ENCODE peak calls at places on chromosomes 16 and 17, in seven cellular contexts. X, H, V, L, Y, B and T are unnamed samples.

GRCh38 chr16:19095699-19096098 is 18.1 kb upstream of the ITPRIPL2 start:
- DNase-seq in Y (no peak), H (no peak), L (no peak), B (no peak), V (no peak), X (no peak), T (no peak)

GRCh38 chr17:45983614-45984310 is 15.3 kb upstream of the STH start:
- DNase-seq in B (no peak), L (no peak), X (no peak), V (no peak), H (no peak), Y (no peak), T (no peak)

GRCh38 chr17:66348605-66349165 is 46.3 kb downstream of the PRKCA start:
- DNase-seq in Y (no peak), H (peak), X (peak), L (peak), V (no peak), B (no peak), T (no peak)

GRCh38 chr16:3882531-3882930 is 2.0 kb upstream of the CREBBP start:
- DNase-seq in Y (no peak), L (no peak), B (no peak), X (no peak), V (no peak), H (no peak), T (no peak)

GRCh38 chr17:74165811-74166365 is 37.6 kb upstream of the RPL38 start:
- DNase-seq in B (no peak), Y (no peak), X (no peak), H (no peak), V (no peak), L (no peak), T (no peak)

GRCh38 chr17:3818786-3819185 is 17.8 kb upstream of the ITGAE start:
- DNase-seq in Y (no peak), H (peak), V (no peak), L (no peak), B (no peak), X (no peak), T (no peak)

GRCh38 chr17:73727941-73728340 is 83.7 kb upstream of the SDK2 start:
- DNase-seq in V (no peak), Y (no peak), X (no peak), H (no peak), L (no peak), B (no peak), T (no peak)

GRCh38 chr17:81928497-81929252 is 1.1 kb upstream of the MAFG start:
- DNase-seq in L (peak), H (no peak), B (no peak), Y (no peak), V (no peak), X (no peak), T (no peak)

GRCh38 chr16:76114681-76115080 is 162.5 kb upstream of the CNTNAP4 start:
- DNase-seq in Y (no peak), L (no peak), B (no peak), H (no peak), V (no peak), X (no peak), T (no peak)

GRCh38 chr16:23031508-23032098 is 117.6 kb downstream of the USP31 start:
- DNase-seq in V (no peak), Y (no peak), H (no peak), X (no peak), B (no peak), L (no peak), T (no peak)

GRCh38 chr17:46949291-46950174 is 26.6 kb downstream of the GOSR2 start:
- DNase-seq in L (no peak), X (no peak), V (no peak), H (no peak), Y (no peak), B (no peak), T (no peak)

GRCh38 chr16:57899771-57900661 is 70.9 kb downstream of the CNGB1 start:
- DNase-seq in Y (peak), B (no peak), L (peak), H (peak), X (peak), V (no peak), T (peak)

GRCh38 chr17:76199466-76199865 is 40.8 kb downstream of the RNF157 start:
- DNase-seq in V (no peak), Y (no peak), B (no peak), H (no peak), X (no peak), L (no peak), T (no peak)

GRCh38 chr17:45162022-45162687 is 480 bp downstream of the HEXIM2 start:
- DNase-seq in V (no peak), Y (no peak), X (no peak), L (no peak), H (no peak), B (no peak), T (no peak)

GRCh38 chr16:19382084-19382801 is 35.4 kb upstream of the TMC5 start:
- DNase-seq in L (peak), X (no peak), Y (no peak), V (no peak), H (peak), B (no peak), T (no peak)

GRCh38 chr17:5211458-5211857 is 19.8 kb upstream of the ZNF594 start:
- DNase-seq in L (no peak), B (no peak), X (no peak), Y (no peak), V (no peak), H (no peak), T (no peak)

GRCh38 chr17:76458580-76459490 is 5.9 kb upstream of the UBE2O start:
- DNase-seq in B (peak), L (peak), Y (peak), V (no peak), H (peak), X (peak), T (no peak)

GRCh38 chr17:8887834-8888703 is 20.6 kb upstream of the PIK3R6 start:
- DNase-seq in B (no peak), X (peak), Y (no peak), H (peak), L (peak), V (no peak), T (no peak)

GRCh38 chr16:2473999-2474876 is 689 bp upstream of the TBC1D24 start:
- DNase-seq in B (no peak), Y (peak), L (peak), V (no peak), X (peak), H (no peak), T (peak)

GRCh38 chr16:53974484-53975115 is 270.6 kb downstream of the FTO start:
- DNase-seq in B (no peak), L (no peak), V (no peak), H (no peak), Y (no peak), X (no peak), T (no peak)

DNA sequence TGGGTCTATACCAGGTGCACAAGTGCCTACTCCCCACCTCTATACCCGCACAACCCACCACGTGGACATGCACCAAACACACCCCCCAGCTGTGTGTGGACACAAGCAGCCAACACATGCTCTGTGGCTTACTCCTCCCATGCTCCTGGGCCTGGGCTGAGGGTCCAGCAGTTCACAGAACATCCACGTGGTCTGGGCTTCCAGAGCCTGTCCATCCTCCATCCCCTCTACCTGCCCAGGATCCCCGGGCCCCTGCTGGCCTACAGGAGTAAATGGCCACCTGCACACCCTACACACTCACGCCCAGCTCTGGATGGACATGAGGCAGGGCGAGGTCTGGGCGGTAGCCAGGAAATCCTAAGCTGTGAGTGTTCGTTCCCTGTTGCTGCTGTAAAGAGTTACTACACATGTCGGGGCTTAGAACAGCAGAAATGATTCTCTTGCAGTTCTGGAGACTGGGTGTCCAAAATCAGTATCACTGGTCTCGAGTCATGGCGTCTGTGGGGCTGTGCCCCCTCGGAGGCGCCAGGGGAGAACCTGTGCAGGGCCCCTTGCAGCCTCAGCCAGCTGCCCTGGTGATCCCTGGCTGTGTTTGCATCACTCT is 15.0 kb upstream of the RAI1 start:
- DNase-seq in H (peak), X (no peak), V (no peak), Y (no peak), L (no peak), B (no peak), T (no peak)
- TF ChIP-seq TAF1 in H (no peak), X (no peak), V (no peak), Y (no peak), L (no peak), B (no peak), T (no peak)

GRCh38 chr16:69131749-69132423 is 502 bp downstream of the CHTF8 start:
- DNase-seq in X (peak), L (peak), H (peak), V (peak), B (no peak), Y (peak), T (peak)
- TF ChIP-seq TAF1 in X (peak), L (peak), H (peak), V (no peak), B (no peak), Y (peak), T (no peak)

DNA sequence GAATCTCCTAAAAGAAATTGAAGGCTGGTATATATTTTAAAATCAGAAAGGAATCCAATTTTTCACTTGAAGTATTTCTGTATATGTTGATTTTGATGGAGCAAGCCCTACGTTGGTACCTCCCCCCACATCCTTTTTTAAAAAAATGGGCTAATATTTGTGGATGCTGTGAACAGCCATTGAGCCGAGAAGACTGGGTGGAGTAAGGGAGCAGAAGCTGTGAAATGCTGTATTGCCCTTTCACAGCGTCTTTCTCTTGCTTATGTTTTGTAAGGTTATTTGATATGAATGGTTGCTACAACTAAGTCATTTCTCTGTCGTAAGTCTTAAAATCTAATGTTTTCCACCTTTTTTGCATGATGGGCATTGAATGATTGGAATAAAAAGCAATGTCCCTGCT is 2.3 kb downstream of the PAFAH1B1 start:
- DNase-seq in B (no peak), L (no peak), V (no peak), H (no peak), Y (no peak), X (no peak), T (no peak)
- TF ChIP-seq TAF1 in B (no peak), L (no peak), V (no peak), H (no peak), Y (no peak), X (no peak), T (no peak)

GRCh38 chr17:61238455-61238933 is 161.1 kb upstream of the TBX2 start:
- DNase-seq in H (no peak), X (no peak), L (peak), V (no peak), Y (no peak), B (no peak), T (no peak)
- TF ChIP-seq TAF1 in H (no peak), X (no peak), L (no peak), V (no peak), Y (no peak), B (no peak), T (no peak)

DNA sequence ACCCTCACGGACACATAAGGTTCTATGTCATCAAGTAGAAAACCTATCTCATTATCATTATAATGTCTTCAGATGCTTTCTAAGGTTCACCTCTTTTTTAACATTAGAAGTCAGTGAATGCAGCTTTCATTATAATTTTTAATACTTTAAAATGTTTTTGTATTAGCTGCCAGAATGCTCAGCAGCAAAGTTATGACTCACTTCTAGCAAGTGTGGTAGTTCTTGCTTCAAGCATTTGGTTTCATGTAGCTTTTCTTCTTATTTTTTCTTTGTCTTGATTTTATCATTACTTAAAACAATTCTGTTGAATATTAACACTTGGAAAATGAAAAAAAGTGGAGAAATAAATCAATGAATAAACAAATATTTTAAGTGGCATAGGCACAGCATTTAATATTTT is 23.4 kb downstream of the LPCAT2 start:
- DNase-seq in X (no peak), B (no peak), H (no peak), V (no peak), L (no peak), Y (no peak), T (no peak)
- TF ChIP-seq TAF1 in X (no peak), B (no peak), H (no peak), V (no peak), L (no peak), Y (no peak), T (no peak)

DNA sequence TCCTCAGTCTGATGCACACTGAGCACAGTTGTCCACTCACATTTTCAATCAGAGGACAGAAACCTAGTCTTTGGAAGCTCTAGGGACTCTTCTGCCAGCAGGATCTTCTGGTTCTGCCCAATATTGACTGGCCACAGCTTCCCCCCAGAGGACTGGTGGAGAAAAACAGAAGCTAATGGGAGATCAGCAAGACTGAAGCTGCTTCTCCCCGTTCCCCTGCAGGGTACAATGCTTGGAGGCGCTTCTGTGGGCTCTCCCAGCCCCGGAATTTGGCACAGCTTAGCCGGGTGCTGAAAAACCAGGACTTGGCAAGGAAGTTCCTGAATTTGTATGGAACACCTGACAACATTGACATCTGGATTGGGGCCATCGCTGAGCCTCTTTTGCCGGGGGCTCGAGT is 10.3 kb downstream of the EPX start:
- DNase-seq in Y (no peak), L (no peak), X (no peak), B (no peak), H (no peak), V (no peak), T (no peak)
- TF ChIP-seq TAF1 in Y (no peak), L (no peak), X (no peak), B (no peak), H (no peak), V (no peak), T (no peak)

DNA sequence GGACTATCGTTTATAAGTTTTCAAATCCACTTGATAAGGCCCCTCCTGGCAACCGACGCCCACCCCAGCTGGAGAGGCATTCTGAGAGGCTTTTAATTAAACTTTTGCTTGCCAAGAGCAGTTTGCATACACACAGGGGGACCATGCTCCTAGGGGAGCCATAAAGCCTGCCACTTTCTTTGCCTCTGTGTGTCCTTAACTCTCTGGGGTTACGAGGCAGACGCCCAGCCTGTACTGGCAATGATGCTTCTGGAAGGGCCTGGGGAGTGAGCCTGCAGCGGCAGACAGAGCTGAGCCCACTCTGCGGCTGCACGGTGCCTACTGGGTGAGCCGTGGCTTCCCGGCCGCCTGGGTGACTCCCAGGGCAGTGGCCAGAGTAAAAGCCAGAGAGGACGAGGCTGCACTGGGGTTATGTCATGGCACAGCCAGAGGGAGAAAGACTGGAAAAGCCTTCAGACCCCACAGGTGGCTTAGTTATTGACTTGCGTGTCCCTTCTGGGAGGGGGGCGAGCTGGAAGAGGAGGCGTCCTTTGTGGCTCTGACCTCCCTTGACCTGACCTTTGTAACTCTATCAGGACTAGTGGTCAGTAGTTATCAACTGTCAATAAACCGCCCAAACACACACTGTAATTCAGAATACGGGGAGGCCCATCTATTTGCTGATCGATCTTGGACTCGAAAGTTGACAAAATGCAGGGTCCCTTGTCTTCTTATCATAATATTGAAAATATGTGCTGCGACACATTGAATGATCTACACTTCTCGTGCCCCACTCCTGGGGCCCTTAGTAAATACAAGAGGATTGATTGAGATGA is 385.8 kb upstream of the ZFHX3 start:
- DNase-seq in X (no peak), Y (no peak), V (no peak), H (no peak), B (no peak), L (no peak), T (no peak)
- TF ChIP-seq TAF1 in X (no peak), Y (no peak), V (no peak), H (no peak), B (no peak), L (no peak), T (no peak)

GRCh38 chr16:86632206-86632605 is 53.9 kb downstream of the FOXL1 start:
- DNase-seq in Y (no peak), B (no peak), X (no peak), H (no peak), L (no peak), V (no peak), T (no peak)
- TF ChIP-seq TAF1 in Y (no peak), B (no peak), X (no peak), H (no peak), L (no peak), V (no peak), T (no peak)